ENCODE peak calls at places on chromosomes 16 and 17, in eight cellular contexts. A is NCI-H2081; V is activated naive CD4-positive, alpha-beta T cell; O is ecto neural progenitor cell; P is stimulated activated CD8-positive, alpha-beta memory T cell treated with anti-CD3 and anti-CD28 coated beads, Interleukin-2, amount 100 ng/mL, for 1 hour; I is astrocyte of the cerebellum; N is activated T-helper 1 cell treated with anti-CD3 and anti-CD28 coated beads, Interleukin-2, amount 50 U/mL, for 16 hours; J is heart right ventricle. D is an unnamed sample.

GRCh38 chr16:1908081-1908633 is 10.1 kb downstream of the HS3ST6 start:
- DNase-seq in A (no peak), V (no peak), O (no peak), P (no peak), I (no peak), N (no peak), J (no peak), D (no peak)

GRCh38 chr17:57086069-57086930 is 1.3 kb downstream of the AKAP1 start:
- DNase-seq in A (peak), V (no peak), O (peak), P (no peak), I (no peak), N (no peak), J (no peak), D (no peak)

GRCh38 chr16:57660715-57661463 is 7.2 kb upstream of the ADGRG3 start:
- DNase-seq in A (no peak), V (no peak), O (no peak), P (no peak), I (no peak), N (no peak), J (no peak), D (no peak)

GRCh38 chr17:32596206-32596605 is 109.4 kb downstream of the CDK5R1 start:
- DNase-seq in A (no peak), V (no peak), O (no peak), P (no peak), I (no peak), N (no peak), J (no peak), D (no peak)

GRCh38 chr16:88379694-88380040 is 3.1 kb upstream of the ZNF469 start:
- DNase-seq in A (no peak), V (no peak), O (no peak), P (no peak), I (no peak), N (no peak), J (no peak), D (no peak)

GRCh38 chr17:31155208-31155810 is 60.5 kb downstream of the NF1 start:
- DNase-seq in A (no peak), V (no peak), O (no peak), P (no peak), I (no peak), N (no peak), J (no peak), D (no peak)

GRCh38 chr16:57739756-57740422 is 4.3 kb downstream of the KATNB1 start:
- DNase-seq in A (no peak), V (no peak), O (no peak), P (no peak), I (no peak), N (no peak), J (no peak), D (no peak)

GRCh38 chr17:31825961-31826691 is 32.9 kb downstream of the COPRS start:
- DNase-seq in A (no peak), V (no peak), O (no peak), P (no peak), I (no peak), N (no peak), J (no peak), D (no peak)

GRCh38 chr16:27428035-27428785 is 26.2 kb downstream of the IL21R start:
- DNase-seq in A (no peak), V (no peak), O (no peak), P (no peak), I (no peak), N (no peak), J (peak), D (peak)

GRCh38 chr16:278863-279366 is 1.5 kb upstream of the ARHGDIG start:
- DNase-seq in A (peak), V (no peak), O (no peak), P (no peak), I (no peak), N (no peak), J (peak), D (no peak)

GRCh38 chr17:7015587-7016020 is 3.2 kb downstream of the RNASEK start:
- DNase-seq in A (no peak), V (no peak), O (peak), P (no peak), I (no peak), N (no peak), J (no peak), D (no peak)

GRCh38 chr17:2137342-2138098 is 82.6 kb downstream of the HIC1 start:
- DNase-seq in A (no peak), V (no peak), O (peak), P (no peak), I (peak), N (no peak), J (no peak), D (no peak)

GRCh38 chr17:28956861-28957260 is 5.5 kb upstream of the PHF12 start:
- DNase-seq in A (no peak), V (no peak), O (no peak), P (no peak), I (no peak), N (no peak), J (no peak), D (no peak)

GRCh38 chr17:80082403-80083135 is 18.8 kb upstream of the GAA start:
- DNase-seq in A (peak), V (no peak), O (peak), P (no peak), I (peak), N (peak), J (peak), D (no peak)

GRCh38 chr16:81431554-81432353 is 12.9 kb upstream of the CMIP start:
- DNase-seq in A (no peak), V (no peak), O (no peak), P (no peak), I (peak), N (no peak), J (no peak), D (no peak)

GRCh38 chr17:73291260-73291801 is 20.5 kb downstream of the CDC42EP4 start:
- DNase-seq in A (no peak), V (no peak), O (no peak), P (no peak), I (peak), N (no peak), J (peak), D (no peak)

GRCh38 chr17:879546-879945 is 97.4 kb downstream of the MRM3 start:
- DNase-seq in A (peak), V (no peak), O (peak), P (peak), I (peak), N (peak), J (peak), D (no peak)

GRCh38 chr17:58630883-58631522 is 60.8 kb downstream of the TEX14 start:
- DNase-seq in A (no peak), V (peak), O (peak), P (peak), I (no peak), N (peak), J (peak), D (no peak)

GRCh38 chr17:14688134-14688533 is 387.3 kb downstream of the HS3ST3B1 start:
- DNase-seq in A (no peak), V (no peak), O (no peak), P (no peak), I (no peak), N (no peak), J (no peak), D (no peak)

GRCh38 chr16:4261557-4262172 is 11.2 kb downstream of the TFAP4 start:
- DNase-seq in A (no peak), V (peak), O (peak), P (no peak), I (no peak), N (no peak), J (no peak), D (peak)

GRCh38 chr16:50265260-50265659 is 1.1 kb upstream of the ADCY7 start:
- DNase-seq in A (peak), V (no peak), O (no peak), P (no peak), I (no peak), N (no peak), J (no peak), D (no peak)

GRCh38 chr17:2138768-2139167 is 83.9 kb downstream of the HIC1 start:
- DNase-seq in A (no peak), V (no peak), O (no peak), P (no peak), I (no peak), N (no peak), J (peak), D (no peak)

GRCh38 chr16:88649924-88650748 is 717 bp downstream of the CYBA start:
- DNase-seq in A (peak), V (no peak), O (peak), P (no peak), I (no peak), N (no peak), J (no peak), D (no peak)

GRCh38 chr17:12318614-12319266 is 298.1 kb downstream of the MAP2K4 start:
- DNase-seq in A (no peak), V (no peak), O (no peak), P (no peak), I (no peak), N (no peak), J (no peak), D (no peak)

GRCh38 chr16:23712976-23713375 is at the start of gene ERN2:
- DNase-seq in A (no peak), V (no peak), O (peak), P (no peak), I (no peak), N (no peak), J (no peak), D (no peak)

GRCh38 chr17:62765351-62765750 is 42.8 kb downstream of the MARCHF10 start:
- DNase-seq in A (no peak), V (no peak), O (no peak), P (no peak), I (no peak), N (no peak), J (no peak), D (peak)

GRCh38 chr16:14364386-14365199 is 265.5 kb downstream of the PARN start:
- DNase-seq in A (no peak), V (no peak), O (no peak), P (no peak), I (peak), N (no peak), J (no peak), D (no peak)

GRCh38 chr16:89557230-89557935 is 3.1 kb upstream of the RPL13 start:
- DNase-seq in A (peak), V (peak), O (peak), P (peak), I (peak), N (peak), J (peak), D (peak)

GRCh38 chr16:70473446-70474319 is 19.3 kb downstream of the FCSK start:
- DNase-seq in A (no peak), V (no peak), O (no peak), P (no peak), I (no peak), N (no peak), J (no peak), D (no peak)

GRCh38 chr16:25198021-25198420 is 18.7 kb upstream of the AQP8 start:
- DNase-seq in A (no peak), V (no peak), O (no peak), P (no peak), I (no peak), N (no peak), J (no peak), D (no peak)

GRCh38 chr17:77704048-77704815 is 254.3 kb upstream of the TNRC6C start:
- DNase-seq in A (no peak), V (no peak), O (peak), P (no peak), I (no peak), N (no peak), J (no peak), D (peak)

D was measured in type B pancreatic cell.